ENCODE peak calls at places on chromosome 14, in six cellular contexts. One of them, this sample, is unnamed.

GRCh38 chr14:103522028-103522581 is 525 bp downstream of the CKB start:
- DNase-seq in HEK293T: no peak
- DNase-seq in fibroblast of mammary gland: no peak
- DNase-seq in cardiac fibroblast: no peak
- DNase-seq in neuronal stem cell: no peak
- DNase-seq in HTR-8/SVneo: no peak
- DNase-seq in this sample: peak

GRCh38 chr14:24481622-24482324 is 26.3 kb downstream of the CMA1 start:
- DNase-seq in HEK293T: peak
- DNase-seq in fibroblast of mammary gland: peak
- DNase-seq in cardiac fibroblast: peak
- DNase-seq in neuronal stem cell: peak
- DNase-seq in HTR-8/SVneo: peak
- DNase-seq in this sample: no peak

GRCh38 chr14:68628605-68629310 is 164.1 kb downstream of the ZFP36L1 start:
- DNase-seq in HEK293T: no peak
- DNase-seq in fibroblast of mammary gland: no peak
- DNase-seq in cardiac fibroblast: no peak
- DNase-seq in neuronal stem cell: no peak
- DNase-seq in HTR-8/SVneo: no peak
- DNase-seq in this sample: peak

GRCh38 chr14:73634333-73634833 is 10.4 kb upstream of the DNAL1 start:
- DNase-seq in HEK293T: no peak
- DNase-seq in fibroblast of mammary gland: peak
- DNase-seq in cardiac fibroblast: peak
- DNase-seq in neuronal stem cell: peak
- DNase-seq in HTR-8/SVneo: no peak
- DNase-seq in this sample: peak

GRCh38 chr14:65239897-65240296 is 137.6 kb upstream of the MAX start:
- DNase-seq in HEK293T: no peak
- DNase-seq in fibroblast of mammary gland: no peak
- DNase-seq in cardiac fibroblast: no peak
- DNase-seq in neuronal stem cell: no peak
- DNase-seq in HTR-8/SVneo: no peak
- DNase-seq in this sample: no peak

GRCh38 chr14:77615231-77616132 is 955 bp downstream of the SPTLC2 start:
- DNase-seq in HEK293T: peak
- DNase-seq in fibroblast of mammary gland: peak
- DNase-seq in cardiac fibroblast: peak
- DNase-seq in neuronal stem cell: peak
- DNase-seq in HTR-8/SVneo: no peak
- DNase-seq in this sample: no peak

GRCh38 chr14:34211732-34212131 is 250.3 kb downstream of the SPTSSA start:
- DNase-seq in HEK293T: no peak
- DNase-seq in fibroblast of mammary gland: peak
- DNase-seq in cardiac fibroblast: no peak
- DNase-seq in neuronal stem cell: no peak
- DNase-seq in HTR-8/SVneo: no peak
- DNase-seq in this sample: no peak

GRCh38 chr14:65277027-65277426 is 135.5 kb upstream of the FUT8 start:
- DNase-seq in HEK293T: no peak
- DNase-seq in fibroblast of mammary gland: peak
- DNase-seq in cardiac fibroblast: no peak
- DNase-seq in neuronal stem cell: no peak
- DNase-seq in HTR-8/SVneo: peak
- DNase-seq in this sample: no peak

GRCh38 chr14:98931911-98932310 is 340.1 kb downstream of the BCL11B start:
- DNase-seq in HEK293T: no peak
- DNase-seq in fibroblast of mammary gland: no peak
- DNase-seq in cardiac fibroblast: no peak
- DNase-seq in neuronal stem cell: no peak
- DNase-seq in HTR-8/SVneo: no peak
- DNase-seq in this sample: no peak

This sample was measured in Right ventricle myocardium inferior.